ENCODE peak calls at places on chromosomes 6 and 20, in eight cellular contexts. O, V, P, R, J, C, Y and F are unnamed samples.

GRCh38 chr6:25958700-25959162 is 3.9 kb upstream of the TRIM38 start:
- DNase-seq in O (no peak), V (no peak), P (no peak), R (no peak), J (no peak), C (no peak), Y (no peak), F (no peak)

GRCh38 chr6:53441035-53441493 is 92.3 kb upstream of the ELOVL5 start:
- DNase-seq in O (no peak), V (no peak), P (no peak), R (no peak), J (no peak), C (no peak), Y (no peak), F (no peak)

GRCh38 chr20:8854566-8854965 is 214.3 kb upstream of the PLCB4 start:
- DNase-seq in O (peak), V (peak), P (no peak), R (no peak), J (no peak), C (no peak), Y (peak), F (no peak)

GRCh38 chr20:16661738-16662137 is 68.1 kb upstream of the SNRPB2 start:
- DNase-seq in O (no peak), V (no peak), P (peak), R (no peak), J (no peak), C (no peak), Y (no peak), F (no peak)

GRCh38 chr6:24403501-24403824 is 727 bp downstream of the MRS2 start:
- DNase-seq in O (no peak), V (no peak), P (no peak), R (no peak), J (no peak), C (no peak), Y (no peak), F (no peak)

GRCh38 chr20:43751167-43752050 is 24.6 kb upstream of the GTSF1L start:
- DNase-seq in O (no peak), V (peak), P (no peak), R (no peak), J (no peak), C (no peak), Y (no peak), F (no peak)

GRCh38 chr6:137661601-137662000 is 167.4 kb upstream of the OLIG3 start:
- DNase-seq in O (peak), V (peak), P (no peak), R (peak), J (peak), C (no peak), Y (peak), F (no peak)

GRCh38 chr6:37115236-37115894 is 54.6 kb upstream of the PIM1 start:
- DNase-seq in O (no peak), V (no peak), P (no peak), R (no peak), J (no peak), C (no peak), Y (no peak), F (no peak)

GRCh38 chr6:169966312-169967181 is 215.1 kb downstream of the ERMARD start:
- DNase-seq in O (no peak), V (no peak), P (no peak), R (no peak), J (no peak), C (no peak), Y (no peak), F (no peak)

GRCh38 chr6:112691289-112691688 is 344.2 kb downstream of the RFPL4B start:
- DNase-seq in O (peak), V (peak), P (no peak), R (no peak), J (no peak), C (no peak), Y (no peak), F (no peak)